ENCODE peak calls at places on chromosomes 1 and 21, in seven cellular contexts. Z is stimulated activated naive CD8-positive, alpha-beta T cell treated with anti-CD3 and anti-CD28 coated beads, Interleukin-15, Interleukin-2, amounts not matched to agents 100 U/mL and 50 U/mL, for 24 hours; K is activated T-helper 1 cell treated with Interleukin-2 at 50 U/mL for 16 hours; B is amniotic stem cell; E is breast epithelium; X is HTR-8/SVneo; G is NCI-H1417. Q is an unnamed sample.

GRCh38 chr1:248618878-248619277 is 16.0 kb downstream of the OR2T11 start:
- DNase-seq in E (peak), B (no peak), X (peak), K (peak), Z (peak), G (no peak), Q (no peak)

GRCh38 chr1:111182052-111182451 is 18.4 kb downstream of the DENND2D start:
- DNase-seq in G (no peak), B (no peak), X (no peak), Z (no peak), K (no peak), E (no peak), Q (no peak)

GRCh38 chr1:118298397-118298796 is 113.4 kb upstream of the SPAG17 start:
- DNase-seq in G (no peak), E (no peak), K (no peak), Z (no peak), B (no peak), X (no peak), Q (no peak)

GRCh38 chr1:43547538-43548072 is 16.9 kb downstream of the PTPRF start:
- DNase-seq in G (peak), X (no peak), K (no peak), Z (no peak), B (no peak), E (no peak), Q (peak)

GRCh38 chr21:27769763-27770162 is 802.9 kb upstream of the ADAMTS5 start:
- DNase-seq in X (no peak), G (no peak), K (no peak), Z (no peak), E (no peak), B (no peak), Q (no peak)

GRCh38 chr1:220013497-220013896 is 32.8 kb downstream of the EPRS1 start:
- DNase-seq in X (no peak), K (no peak), Z (no peak), G (no peak), E (no peak), B (no peak), Q (no peak)

GRCh38 chr21:34936874-34937563 is 112.1 kb downstream of the RUNX1 start:
- DNase-seq in X (no peak), B (no peak), K (no peak), Z (no peak), E (no peak), G (no peak), Q (no peak)

GRCh38 chr1:91546876-91547275 is 46.2 kb downstream of the CDC7 start:
- DNase-seq in E (no peak), G (no peak), X (no peak), Z (no peak), B (no peak), K (no peak), Q (no peak)

GRCh38 chr1:233990486-233990885 is 86.0 kb downstream of the SLC35F3 start:
- DNase-seq in X (no peak), B (no peak), G (no peak), Z (no peak), K (no peak), E (no peak), Q (no peak)

GRCh38 chr1:91610829-91611228 is 110.2 kb downstream of the CDC7 start:
- DNase-seq in G (no peak), Z (no peak), X (no peak), B (no peak), K (no peak), E (no peak), Q (no peak)

GRCh38 chr1:156693858-156694562 is 11.4 kb downstream of the CRABP2 start:
- DNase-seq in E (peak), B (no peak), G (peak), X (no peak), Z (no peak), K (no peak), Q (no peak)

GRCh38 chr1:156198831-156199349 is 5.0 kb downstream of the SLC25A44 start:
- DNase-seq in G (no peak), K (no peak), X (no peak), B (no peak), E (no peak), Z (no peak), Q (no peak)

GRCh38 chr1:42343049-42343448 is 8.0 kb upstream of the FOXJ3 start:
- DNase-seq in K (no peak), X (no peak), B (no peak), E (no peak), G (no peak), Z (no peak), Q (no peak)

GRCh38 chr1:9368356-9368755 is 75.7 kb downstream of the SPSB1 start:
- DNase-seq in E (no peak), Z (no peak), X (no peak), B (no peak), K (no peak), G (no peak), Q (no peak)

GRCh38 chr1:33435096-33435820 is 4.4 kb upstream of the PHC2 start:
- DNase-seq in X (no peak), Z (no peak), K (no peak), G (no peak), B (no peak), E (no peak), Q (no peak)

GRCh38 chr1:180188103-180188506 is 33.4 kb downstream of the QSOX1 start:
- DNase-seq in E (no peak), B (no peak), G (peak), K (no peak), X (peak), Z (peak), Q (peak)

GRCh38 chr1:44413740-44414139 is 8.7 kb downstream of the RNF220 start:
- DNase-seq in B (no peak), X (no peak), Z (no peak), E (no peak), K (no peak), G (no peak), Q (peak)

GRCh38 chr1:28887418-28887834 is 26.9 kb upstream of the EPB41 start:
- DNase-seq in K (peak), B (no peak), Z (peak), E (no peak), X (no peak), G (no peak), Q (no peak)

GRCh38 chr1:108609483-108610066 is 49.7 kb downstream of the EEIG2 start:
- DNase-seq in G (peak), B (no peak), Z (no peak), K (no peak), X (no peak), E (no peak), Q (no peak)

GRCh38 chr1:228459091-228459993 is 27.8 kb upstream of the RNF187 start:
- DNase-seq in X (peak), G (peak), B (peak), Z (peak), K (peak), E (no peak), Q (peak)

GRCh38 chr1:168794057-168794456 is 65.1 kb upstream of the DPT start:
- DNase-seq in E (no peak), G (no peak), K (no peak), X (no peak), B (no peak), Z (no peak), Q (no peak)

GRCh38 chr1:159992161-159992560 is 38.1 kb upstream of the SLAMF9 start:
- DNase-seq in X (no peak), G (no peak), Z (no peak), E (no peak), B (no peak), K (no peak), Q (no peak)

GRCh38 chr1:245261786-245262185 is 107.0 kb downstream of the KIF26B start:
- DNase-seq in E (no peak), G (no peak), B (no peak), X (no peak), Z (no peak), K (no peak), Q (peak)

GRCh38 chr1:228231192-228231591 is 23.3 kb downstream of the OBSCN start:
- DNase-seq in K (no peak), Z (no peak), B (no peak), E (no peak), X (no peak), G (no peak), Q (no peak)

GRCh38 chr1:99727575-99728190 is 38.8 kb downstream of the FRRS1 start:
- DNase-seq in E (no peak), K (no peak), B (no peak), G (no peak), X (no peak), Z (no peak), Q (no peak)

GRCh38 chr1:47876587-47876963 is 120.6 kb downstream of the TRABD2B start:
- DNase-seq in X (no peak), G (no peak), Z (no peak), B (no peak), E (no peak), K (no peak), Q (no peak)

GRCh38 chr1:230067441-230067870 is 418 bp downstream of the GALNT2 start:
- DNase-seq in E (no peak), G (no peak), Z (peak), K (no peak), B (no peak), X (no peak), Q (peak)

GRCh38 chr1:160499631-160500030 is 23.4 kb downstream of the SLAMF6 start:
- DNase-seq in K (no peak), B (no peak), G (no peak), X (no peak), Z (no peak), E (no peak), Q (no peak)

GRCh38 chr1:23035823-23036452 is 16.7 kb downstream of the KDM1A start:
- DNase-seq in K (no peak), E (no peak), Z (no peak), B (no peak), G (no peak), X (no peak), Q (no peak)

GRCh38 chr1:167794043-167794442 is 72.3 kb downstream of the MPZL1 start:
- DNase-seq in B (no peak), X (no peak), Z (no peak), G (no peak), E (no peak), K (no peak), Q (no peak)

GRCh38 chr1:151494741-151495281 is 16.4 kb upstream of the CGN start:
- DNase-seq in E (no peak), G (no peak), Z (no peak), K (no peak), X (peak), B (no peak), Q (peak)

GRCh38 chr1:219784660-219785391 is 143.5 kb downstream of the SLC30A10 start:
- DNase-seq in Z (no peak), X (no peak), E (no peak), K (no peak), G (no peak), B (no peak), Q (no peak)

GRCh38 chr1:229305402-229305801 is 34.5 kb downstream of the RAB4A start:
- DNase-seq in K (no peak), E (no peak), Z (no peak), B (no peak), X (no peak), G (no peak), Q (no peak)

GRCh38 chr1:112673589-112674439 is 645 bp upstream of the MOV10 start:
- DNase-seq in K (no peak), E (no peak), Z (no peak), X (peak), B (peak), G (peak), Q (peak)

GRCh38 chr1:199463521-199464127 is 563.9 kb upstream of the NR5A2 start:
- DNase-seq in X (peak), Z (peak), G (peak), K (no peak), E (no peak), B (peak), Q (no peak)